ENCODE peak calls at places on chromosomes 12 and 14, in four cellular contexts. One of them, this sample, is unnamed.

GRCh38 chr12:16362550-16362949 is 15.1 kb downstream of the MGST1 start:
- DNase-seq in K562: no peak
- DNase-seq in HepG2: no peak
- DNase-seq in SK-N-SH: no peak
- DNase-seq in this sample: no peak

GRCh38 chr12:132471011-132471857 is 18.7 kb upstream of the FBRSL1 start:
- DNase-seq in K562: peak
- DNase-seq in HepG2: peak
- DNase-seq in SK-N-SH: no peak
- DNase-seq in this sample: no peak

GRCh38 chr12:9365296-9365695 is 157.1 kb upstream of the PZP start:
- DNase-seq in K562: no peak
- DNase-seq in HepG2: no peak
- DNase-seq in SK-N-SH: no peak
- DNase-seq in this sample: no peak

GRCh38 chr12:123954647-123955350 is 17.8 kb downstream of the CCDC92 start:
- DNase-seq in K562: no peak
- DNase-seq in HepG2: no peak
- DNase-seq in SK-N-SH: no peak
- DNase-seq in this sample: no peak

GRCh38 chr12:69534389-69534822 is 50.9 kb upstream of the CCT2 start:
- DNase-seq in K562: no peak
- DNase-seq in HepG2: peak
- DNase-seq in SK-N-SH: no peak
- DNase-seq in this sample: peak

GRCh38 chr12:46770501-46771183 is 55.2 kb downstream of the SLC38A4 start:
- DNase-seq in K562: no peak
- DNase-seq in HepG2: peak
- DNase-seq in SK-N-SH: no peak
- DNase-seq in this sample: no peak

GRCh38 chr12:129190827-129191226 is 337.5 kb downstream of the GLT1D1 start:
- DNase-seq in K562: no peak
- DNase-seq in HepG2: no peak
- DNase-seq in SK-N-SH: no peak
- DNase-seq in this sample: no peak

GRCh38 chr12:132492522-132492921 is 2.6 kb downstream of the FBRSL1 start:
- DNase-seq in K562: no peak
- DNase-seq in HepG2: no peak
- DNase-seq in SK-N-SH: no peak
- DNase-seq in this sample: peak

GRCh38 chr14:33282181-33282580 is 343.5 kb downstream of the NPAS3 start:
- DNase-seq in K562: no peak
- DNase-seq in HepG2: no peak
- DNase-seq in SK-N-SH: no peak
- DNase-seq in this sample: no peak

GRCh38 chr12:53960187-53961024 is 5.7 kb downstream of the HOXC12 start:
- DNase-seq in K562: no peak
- DNase-seq in HepG2: no peak
- DNase-seq in SK-N-SH: no peak
- DNase-seq in this sample: no peak

GRCh38 chr12:117261267-117261666 is 71.0 kb upstream of the FBXO21 start:
- DNase-seq in K562: no peak
- DNase-seq in HepG2: no peak
- DNase-seq in SK-N-SH: no peak
- DNase-seq in this sample: no peak

GRCh38 chr14:36870776-36871175 is 209.1 kb downstream of the PAX9 start:
- DNase-seq in K562: no peak
- DNase-seq in HepG2: no peak
- DNase-seq in SK-N-SH: no peak
- DNase-seq in this sample: no peak

GRCh38 chr12:113609692-113610469 is 138.2 kb upstream of the LHX5 start:
- DNase-seq in K562: no peak
- DNase-seq in HepG2: no peak
- DNase-seq in SK-N-SH: peak
- DNase-seq in this sample: no peak

GRCh38 chr12:39393179-39393578 is 49.7 kb downstream of the KIF21A start:
- DNase-seq in K562: no peak
- DNase-seq in HepG2: no peak
- DNase-seq in SK-N-SH: peak
- DNase-seq in this sample: no peak

GRCh38 chr14:30610719-30611388 is 11.3 kb upstream of the SCFD1 start:
- DNase-seq in K562: peak
- DNase-seq in HepG2: peak
- DNase-seq in SK-N-SH: peak
- DNase-seq in this sample: no peak

GRCh38 chr12:54225666-54226065 is 36.9 kb upstream of the SMUG1 start:
- DNase-seq in K562: no peak
- DNase-seq in HepG2: no peak
- DNase-seq in SK-N-SH: no peak
- DNase-seq in this sample: no peak

GRCh38 chr14:97978336-97978735 is 1181.2 kb downstream of the VRK1 start:
- DNase-seq in K562: no peak
- DNase-seq in HepG2: no peak
- DNase-seq in SK-N-SH: peak
- DNase-seq in this sample: no peak

GRCh38 chr12:88638956-88639355 is 58.7 kb upstream of the KITLG start:
- DNase-seq in K562: no peak
- DNase-seq in HepG2: no peak
- DNase-seq in SK-N-SH: no peak
- DNase-seq in this sample: no peak

GRCh38 chr14:95226801-95227200 is 69.5 kb upstream of the DICER1 start:
- DNase-seq in K562: no peak
- DNase-seq in HepG2: no peak
- DNase-seq in SK-N-SH: no peak
- DNase-seq in this sample: no peak

GRCh38 chr14:36529062-36529461 is 9.0 kb upstream of the NKX2-1 start:
- DNase-seq in K562: no peak
- DNase-seq in HepG2: no peak
- DNase-seq in SK-N-SH: no peak
- DNase-seq in this sample: no peak

GRCh38 chr12:57751432-57751787 is 700 bp downstream of the CDK4 start:
- DNase-seq in K562: no peak
- DNase-seq in HepG2: no peak
- DNase-seq in SK-N-SH: no peak
- DNase-seq in this sample: no peak
- TF ChIP-seq POLR2AphosphoS5 in K562: no peak
- TF ChIP-seq POLR2AphosphoS5 in HepG2: no peak
- TF ChIP-seq POLR2AphosphoS5 in SK-N-SH: no peak
- TF ChIP-seq POLR2AphosphoS5 in this sample: no peak

GRCh38 chr12:109529618-109530300 is 43.5 kb downstream of the MMAB start:
- DNase-seq in K562: no peak
- DNase-seq in HepG2: no peak
- DNase-seq in SK-N-SH: no peak
- DNase-seq in this sample: no peak

GRCh38 chr12:109533487-109533740 is 39.9 kb downstream of the MMAB start:
- DNase-seq in K562: no peak
- DNase-seq in HepG2: no peak
- DNase-seq in SK-N-SH: no peak
- DNase-seq in this sample: no peak

GRCh38 chr12:109530301-109530685 is 43.0 kb downstream of the MMAB start:
- DNase-seq in K562: no peak
- DNase-seq in HepG2: no peak
- DNase-seq in SK-N-SH: no peak
- DNase-seq in this sample: no peak

GRCh38 chr12:109532721-109533486 is 40.4 kb downstream of the MMAB start:
- DNase-seq in K562: no peak
- DNase-seq in HepG2: no peak
- DNase-seq in SK-N-SH: no peak
- DNase-seq in this sample: no peak

GRCh38 chr12:109531411-109531810 is 41.9 kb downstream of the MMAB start:
- DNase-seq in K562: no peak
- DNase-seq in HepG2: no peak
- DNase-seq in SK-N-SH: peak
- DNase-seq in this sample: no peak
- TF ChIP-seq SMC3 in K562: no peak
- TF ChIP-seq SMC3 in HepG2: no peak
- TF ChIP-seq SMC3 in SK-N-SH: no peak
- TF ChIP-seq SMC3 in this sample: no peak

GRCh38 chr12:31353730-31354708 is 28.1 kb upstream of the SINHCAF start:
- DNase-seq in K562: no peak
- DNase-seq in HepG2: no peak
- DNase-seq in SK-N-SH: no peak
- DNase-seq in this sample: no peak

GRCh38 chr12:31361730-31362114 is 35.8 kb upstream of the SINHCAF start:
- DNase-seq in K562: no peak
- DNase-seq in HepG2: no peak
- DNase-seq in SK-N-SH: no peak
- DNase-seq in this sample: no peak

GRCh38 chr12:31355747-31356107 is 29.8 kb upstream of the SINHCAF start:
- DNase-seq in K562: no peak
- DNase-seq in HepG2: no peak
- DNase-seq in SK-N-SH: no peak
- DNase-seq in this sample: no peak
- H3K9ac ChIP-seq in K562: no peak
- H3K9ac ChIP-seq in HepG2: peak
- H3K9ac ChIP-seq in SK-N-SH: no peak
- H3K9ac ChIP-seq in this sample: no peak

DNA sequence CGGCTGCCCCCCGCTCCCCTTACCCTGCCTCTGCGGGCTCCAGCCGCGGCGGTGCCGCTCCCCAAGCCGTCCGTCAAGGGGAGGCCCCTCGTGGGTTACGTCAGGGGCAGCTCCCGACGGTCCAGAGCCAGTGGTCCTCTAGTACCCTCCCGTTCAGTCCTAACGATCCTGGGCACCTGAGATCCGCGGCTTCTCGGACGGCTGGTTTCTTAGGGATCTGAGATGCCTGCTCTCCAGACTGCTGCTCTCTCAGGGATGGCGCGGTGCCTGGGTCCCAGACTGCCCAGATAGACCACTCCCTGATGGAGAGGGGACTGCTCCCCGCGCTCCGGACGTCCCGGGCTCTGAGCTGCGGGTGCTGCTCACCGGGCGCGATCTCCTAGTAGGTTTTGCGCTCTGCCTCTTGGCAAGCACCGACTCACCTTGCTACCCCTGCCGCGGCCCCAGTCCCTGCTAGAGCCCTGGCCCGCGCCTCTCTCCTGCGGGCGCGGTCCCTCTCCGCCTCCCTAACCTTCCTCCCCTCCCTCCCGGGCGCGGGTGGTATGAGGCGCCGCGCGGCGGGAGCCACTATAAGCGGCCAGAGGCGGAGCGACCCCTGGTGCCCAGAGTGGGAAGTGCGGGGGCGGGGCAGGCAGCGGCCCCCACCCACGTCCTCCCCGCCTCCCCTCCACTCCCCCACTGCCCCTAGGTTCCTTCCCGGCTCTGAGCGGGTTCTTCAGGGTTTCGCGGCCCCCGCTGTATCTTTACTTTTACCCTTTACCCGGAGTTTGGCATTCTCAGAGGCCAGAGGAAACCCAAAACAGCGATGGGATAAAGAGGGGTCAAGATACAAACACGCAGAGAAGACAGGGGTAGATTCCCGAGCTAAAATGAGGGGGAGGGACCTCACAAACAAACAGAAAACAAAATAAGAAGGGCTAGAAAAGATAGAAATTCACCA is at the start of gene C1QL4:
- DNase-seq in K562: peak
- DNase-seq in HepG2: peak
- DNase-seq in SK-N-SH: peak
- DNase-seq in this sample: no peak
- TF ChIP-seq POLR2AphosphoS5 in K562: no peak
- TF ChIP-seq POLR2AphosphoS5 in HepG2: no peak
- TF ChIP-seq POLR2AphosphoS5 in SK-N-SH: peak
- TF ChIP-seq POLR2AphosphoS5 in this sample: no peak

DNA sequence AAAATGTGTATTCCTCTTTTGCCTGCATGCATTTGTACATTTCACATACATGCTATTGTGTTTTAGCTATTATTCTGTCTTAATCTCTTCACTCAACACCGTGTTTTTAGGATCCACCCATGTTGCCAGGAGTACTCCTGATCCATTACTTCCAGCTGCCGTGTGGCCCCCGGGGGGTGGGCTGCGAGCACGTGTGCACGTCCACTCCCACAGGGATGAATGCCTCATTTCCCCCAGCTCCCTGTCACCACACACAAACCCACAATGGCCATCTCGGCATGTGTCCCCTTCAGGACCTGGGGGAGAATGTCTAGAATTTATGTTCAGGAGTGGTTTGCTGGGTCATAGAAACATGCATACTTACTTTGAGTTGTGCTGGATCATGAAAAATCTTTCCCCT is 62.7 kb upstream of the ACTN1 start:
- DNase-seq in K562: no peak
- DNase-seq in HepG2: no peak
- DNase-seq in SK-N-SH: no peak
- DNase-seq in this sample: no peak
- TF ChIP-seq SMC3 in K562: no peak
- TF ChIP-seq SMC3 in HepG2: no peak
- TF ChIP-seq SMC3 in SK-N-SH: no peak
- TF ChIP-seq SMC3 in this sample: no peak

DNA sequence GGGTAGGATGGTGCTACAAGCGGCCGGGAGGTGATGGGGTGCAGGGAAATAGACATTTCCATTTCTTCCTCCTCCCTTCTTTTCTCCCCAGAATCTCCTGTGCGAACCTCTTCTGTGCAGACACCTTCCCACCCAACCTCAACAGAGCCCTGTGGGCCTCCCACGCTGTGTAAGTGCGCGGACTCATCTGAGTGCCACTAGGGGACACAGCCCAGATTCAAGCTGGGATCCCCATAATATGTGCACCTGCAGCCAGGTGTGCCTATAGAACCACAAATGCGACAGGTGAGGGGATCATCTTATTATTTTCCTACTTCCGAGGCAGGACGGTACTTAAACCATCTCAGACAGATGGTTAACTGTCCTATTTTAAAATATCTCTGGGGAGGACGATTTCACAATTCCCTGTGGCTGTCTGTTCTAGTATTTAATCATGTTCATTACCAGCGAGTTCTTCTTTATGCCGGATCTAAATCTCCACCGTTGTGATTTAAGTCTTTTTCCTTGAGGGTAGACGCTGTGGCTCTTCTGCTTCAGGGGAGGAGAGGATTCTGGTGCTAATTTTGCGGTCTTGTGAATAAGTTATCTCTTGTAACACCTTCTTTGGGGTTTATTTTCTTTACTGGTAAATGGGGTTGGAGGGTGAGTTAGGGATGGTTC is 17.2 kb upstream of the CACNA1C start:
- DNase-seq in K562: no peak
- DNase-seq in HepG2: no peak
- DNase-seq in SK-N-SH: no peak
- DNase-seq in this sample: no peak
- H3K9ac ChIP-seq in K562: no peak
- H3K9ac ChIP-seq in HepG2: no peak
- H3K9ac ChIP-seq in SK-N-SH: no peak
- H3K9ac ChIP-seq in this sample: no peak

GRCh38 chr12:57280234-57281062 is 29.5 kb upstream of the STAC3 start:
- DNase-seq in K562: peak
- DNase-seq in HepG2: peak
- DNase-seq in SK-N-SH: no peak
- DNase-seq in this sample: peak
- TF ChIP-seq POLR2AphosphoS5 in K562: peak
- TF ChIP-seq POLR2AphosphoS5 in HepG2: no peak
- TF ChIP-seq POLR2AphosphoS5 in SK-N-SH: peak
- TF ChIP-seq POLR2AphosphoS5 in this sample: peak

DNA sequence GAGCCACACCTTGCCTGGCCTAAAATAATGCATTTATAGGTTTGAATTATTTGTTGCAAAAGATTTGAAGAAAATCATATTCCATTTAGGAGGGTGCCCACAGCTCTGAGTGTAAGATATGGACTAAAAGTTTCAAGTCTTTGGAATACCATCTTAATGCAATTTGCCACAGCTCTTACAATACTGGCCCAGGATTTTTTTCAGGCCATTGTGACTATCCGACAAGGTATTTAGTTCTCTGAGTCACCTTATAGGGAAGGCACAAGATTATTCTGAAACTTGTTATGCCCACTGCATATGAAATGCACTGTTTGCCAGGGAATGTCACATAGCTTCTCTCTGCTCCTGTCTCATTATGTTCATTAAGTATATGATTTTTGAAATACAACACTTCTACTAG is 29.6 kb upstream of the SLC6A13 start:
- DNase-seq in K562: no peak
- DNase-seq in HepG2: no peak
- DNase-seq in SK-N-SH: no peak
- DNase-seq in this sample: no peak
- TF ChIP-seq SMC3 in K562: no peak
- TF ChIP-seq SMC3 in HepG2: no peak
- TF ChIP-seq SMC3 in SK-N-SH: no peak
- TF ChIP-seq SMC3 in this sample: no peak